ENCODE peak calls at places on chromosome 4, in four cellular contexts. A is H9, R is upper lobe of right lung, Z is A549. B is an unnamed sample.

GRCh38 chr4:3040447-3041191 is 33.7 kb downstream of the HTT-AS start:
- DNase-seq in A (no peak), R (no peak), Z (no peak), B (no peak)

GRCh38 chr4:8905236-8905772 is 33.7 kb upstream of the HMX1 start:
- DNase-seq in A (peak), R (peak), Z (no peak), B (no peak)

GRCh38 chr4:24405356-24405755 is 179.0 kb downstream of the DHX15 start:
- DNase-seq in A (no peak), R (no peak), Z (no peak), B (no peak)

GRCh38 chr4:86848136-86848535 is 1.0 kb downstream of the SLC10A6 start:
- DNase-seq in A (no peak), R (no peak), Z (no peak), B (no peak)

GRCh38 chr4:101205878-101206277 is 141.4 kb downstream of the PPP3CA start:
- DNase-seq in A (no peak), R (no peak), Z (peak), B (no peak)

GRCh38 chr4:10611673-10612072 is 72.9 kb downstream of the CLNK start:
- DNase-seq in A (no peak), R (no peak), Z (peak), B (peak)

GRCh38 chr4:95021099-95021498 is 263.3 kb downstream of the BMPR1B start:
- DNase-seq in A (no peak), R (no peak), Z (no peak), B (no peak)

GRCh38 chr4:89099034-89099433 is 12.3 kb upstream of the TIGD2 start:
- DNase-seq in A (no peak), R (no peak), Z (no peak), B (no peak)

GRCh38 chr4:139794158-139794954 is 128.7 kb downstream of the MGST2 start:
- DNase-seq in A (no peak), R (no peak), Z (no peak), B (no peak)

GRCh38 chr4:73776363-73776762 is 36.0 kb downstream of the CXCL8 start:
- DNase-seq in A (no peak), R (no peak), Z (peak), B (peak)

GRCh38 chr4:40515398-40516293 is 114.0 kb downstream of the RBM47 start:
- DNase-seq in A (peak), R (no peak), Z (peak), B (peak)

GRCh38 chr4:122500852-122501501 is 44.5 kb upstream of the IL2 start:
- DNase-seq in A (no peak), R (no peak), Z (no peak), B (peak)

GRCh38 chr4:119139822-119140252 is 4.2 kb downstream of the MYOZ2 start:
- DNase-seq in A (no peak), R (no peak), Z (no peak), B (no peak)

GRCh38 chr4:180098601-180099000 is 2144.6 kb upstream of the TENM3 start:
- DNase-seq in A (no peak), R (no peak), Z (no peak), B (no peak)

GRCh38 chr4:948936-949300 is 16.7 kb downstream of the TMEM175 start:
- DNase-seq in A (no peak), R (no peak), Z (no peak), B (no peak)

GRCh38 chr4:188657365-188657764 is 518.1 kb downstream of the TRIML1 start:
- DNase-seq in A (no peak), R (no peak), Z (no peak), B (no peak)

GRCh38 chr4:236028-236427 is 69.2 kb downstream of the ZNF732 start:
- DNase-seq in A (no peak), R (no peak), Z (no peak), B (no peak)

GRCh38 chr4:119172223-119172622 is 36.6 kb downstream of the MYOZ2 start:
- DNase-seq in A (no peak), R (no peak), Z (no peak), B (no peak)

GRCh38 chr4:159593651-159594050 is 490.8 kb downstream of the RAPGEF2 start:
- DNase-seq in A (no peak), R (no peak), Z (no peak), B (no peak)

GRCh38 chr4:108988514-108989195 is 225.8 kb upstream of the ETNPPL start:
- DNase-seq in A (no peak), R (no peak), Z (no peak), B (no peak)

GRCh38 chr4:109302366-109303140 is at the start of gene COL25A1:
- DNase-seq in A (peak), R (peak), Z (peak), B (no peak)

GRCh38 chr4:94409947-94410346 is 41.8 kb upstream of the PDLIM5 start:
- DNase-seq in A (no peak), R (no peak), Z (no peak), B (no peak)

GRCh38 chr4:86973668-86974067 is 38.9 kb downstream of the AFF1 start:
- DNase-seq in A (no peak), R (no peak), Z (no peak), B (no peak)

GRCh38 chr4:138775890-138776289 is 239.7 kb upstream of the NOCT start:
- DNase-seq in A (no peak), R (no peak), Z (no peak), B (no peak)

GRCh38 chr4:24570172-24570571 is 14.2 kb downstream of the DHX15 start:
- DNase-seq in A (no peak), R (no peak), Z (no peak), B (no peak)

GRCh38 chr4:20251796-20252655 is at the start of gene SLIT2:
- DNase-seq in A (peak), R (peak), Z (peak), B (peak)

GRCh38 chr4:19927381-19927780 is 324.3 kb upstream of the SLIT2 start:
- DNase-seq in A (no peak), R (no peak), Z (no peak), B (no peak)

GRCh38 chr4:141711211-141711610 is 74.8 kb downstream of the IL15 start:
- DNase-seq in A (no peak), R (no peak), Z (peak), B (peak)

DNA sequence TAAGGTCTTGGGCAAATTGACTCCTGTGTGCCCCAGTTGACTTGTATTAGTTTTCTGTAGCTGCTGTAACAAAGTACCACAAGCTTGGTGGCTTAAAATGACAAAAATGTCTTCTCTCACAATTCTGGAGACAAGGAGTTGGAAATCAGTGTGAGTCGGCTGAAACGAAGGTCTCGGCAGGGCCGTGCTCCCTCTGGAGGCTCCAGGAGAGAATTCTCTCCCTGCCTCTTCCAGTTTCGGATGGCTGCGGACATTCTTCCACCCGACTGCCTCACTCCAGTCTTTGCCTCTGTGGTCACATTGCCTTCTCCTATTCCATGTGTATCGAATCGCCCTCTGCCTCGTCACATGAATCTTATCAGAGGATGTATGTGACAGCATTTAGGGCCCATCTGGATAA is 66.0 kb upstream of the PHOX2B start:
- DNase-seq in A (peak), R (no peak), Z (peak), B (no peak)
- TF ChIP-seq CTCF in A (peak), R (peak), Z (peak), B (no peak)

DNA sequence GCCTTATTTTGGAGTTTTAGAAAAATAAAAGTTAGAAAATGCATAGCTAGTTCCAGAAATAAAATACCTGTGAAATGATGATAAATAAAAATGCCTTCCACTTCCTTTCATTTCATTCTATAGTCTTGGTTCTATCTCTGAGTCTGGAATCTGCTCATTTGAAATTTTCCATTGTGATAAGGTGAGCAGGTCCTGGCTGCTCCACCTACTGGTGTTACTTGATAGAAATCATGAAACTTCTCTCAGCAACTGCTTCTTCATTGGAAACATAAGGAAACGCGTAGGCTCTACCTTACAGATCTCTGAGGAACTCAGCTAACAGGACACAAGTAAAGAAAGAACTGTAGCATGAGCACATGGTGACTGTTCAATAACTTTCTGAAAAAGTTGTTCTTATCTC is 141.8 kb downstream of the DCHS2 start:
- DNase-seq in A (no peak), R (no peak), Z (peak), B (no peak)
- TF ChIP-seq CTCF in A (peak), R (peak), Z (peak), B (peak)

DNA sequence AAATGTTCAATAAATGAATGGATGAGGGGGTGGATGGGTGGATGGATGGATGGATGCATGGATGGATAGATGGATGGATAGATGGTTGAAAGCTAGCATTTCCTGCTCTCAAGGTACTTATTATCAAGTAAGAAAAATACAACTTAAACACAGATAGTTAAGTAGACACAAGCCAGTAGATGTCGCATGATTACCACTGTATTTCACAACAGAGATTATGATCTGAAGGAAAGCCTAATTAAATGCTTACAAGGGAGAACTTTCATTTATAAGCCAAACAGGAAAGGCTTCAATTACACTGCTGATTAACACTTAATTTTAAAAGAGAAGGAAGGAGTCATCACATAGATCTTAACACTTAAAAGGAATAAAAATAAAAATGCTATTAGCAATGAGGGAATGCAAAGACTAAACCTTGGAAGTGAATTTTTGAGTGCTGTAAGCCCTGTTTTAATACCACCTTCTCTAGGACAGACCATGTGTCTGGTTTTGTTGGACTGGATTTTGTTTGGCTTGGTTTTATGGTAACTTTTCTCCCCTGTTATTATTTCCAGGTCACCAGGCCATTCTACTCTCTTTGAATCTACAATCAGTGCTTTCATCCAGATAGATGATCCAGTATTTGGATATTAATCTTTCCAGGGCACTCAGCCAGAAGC is 75.4 kb upstream of the SLC39A8 start:
- DNase-seq in A (no peak), R (no peak), Z (peak), B (no peak)
- TF ChIP-seq CTCF in A (no peak), R (peak), Z (peak), B (no peak)

DNA sequence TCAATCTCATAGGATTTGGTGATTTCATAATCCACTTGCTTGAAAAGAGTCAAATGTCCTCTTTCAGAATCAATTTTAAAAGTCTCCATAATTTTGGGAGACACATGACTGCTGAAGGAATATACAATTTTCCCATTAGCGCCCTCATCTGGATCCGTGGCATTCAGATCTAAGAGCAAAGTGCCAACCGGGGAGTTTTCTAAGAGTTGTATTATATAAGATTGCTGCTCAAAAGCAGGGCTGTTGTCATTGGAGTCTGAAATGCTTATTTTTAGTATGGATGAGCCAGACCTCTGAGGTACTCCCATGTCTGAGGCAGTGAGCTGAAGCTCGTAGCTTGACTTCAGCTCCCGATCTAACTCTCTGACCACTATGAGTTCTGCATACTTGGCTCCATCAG is 1.2 kb downstream of the PCDH18 start:
- DNase-seq in A (no peak), R (no peak), Z (no peak), B (no peak)
- TF ChIP-seq CTCF in A (peak), R (peak), Z (no peak), B (no peak)

GRCh38 chr4:175109933-175110332 is 191.8 kb downstream of the ADAM29 start:
- DNase-seq in A (peak), R (no peak), Z (no peak), B (no peak)
- TF ChIP-seq CTCF in A (peak), R (no peak), Z (no peak), B (no peak)

DNA sequence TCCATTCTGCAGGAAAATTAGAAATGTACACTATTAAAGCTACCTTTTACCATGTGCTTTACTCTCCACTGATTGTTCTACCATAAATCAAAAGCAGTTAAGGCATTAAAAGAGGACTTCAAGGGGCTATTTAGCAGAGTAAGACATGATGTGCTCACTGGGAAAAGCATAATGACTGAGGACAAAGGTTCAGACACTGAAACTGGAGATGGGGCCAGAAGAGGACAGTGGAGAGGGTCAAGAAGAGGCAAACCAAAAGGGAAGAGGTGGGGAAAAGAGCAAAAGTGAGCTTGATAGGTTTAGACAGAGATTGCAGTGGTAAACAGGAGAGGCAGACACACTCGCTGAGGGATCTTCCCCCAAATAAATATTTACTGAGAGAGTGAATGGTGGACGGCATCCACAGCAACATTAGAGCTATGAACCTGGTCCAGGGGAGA is 23.8 kb downstream of the SH3RF1 start:
- DNase-seq in A (no peak), R (no peak), Z (no peak), B (no peak)
- TF ChIP-seq CTCF in A (no peak), R (no peak), Z (no peak), B (no peak)

B was measured in Calu3.